ENCODE peak calls at places on chromosomes 13 and 19, in seven cellular contexts. B, U, J, W, S, V and P are unnamed samples.

GRCh38 chr19:45097776-45098520 is 5.0 kb downstream of the PPP1R37 start:
- DNase-seq in U (peak), J (peak), W (no peak), B (peak), S (no peak), V (no peak), P (no peak)

GRCh38 chr19:51570962-51571575 is at the start of gene ZNF175:
- DNase-seq in V (peak), U (peak), S (peak), W (peak), J (peak), B (peak), P (no peak)

GRCh38 chr13:107091386-107091785 is 523.4 kb upstream of the ARGLU1 start:
- DNase-seq in U (no peak), B (no peak), V (no peak), W (no peak), J (peak), S (no peak), P (no peak)

GRCh38 chr13:106310450-106310849 is 225.0 kb downstream of the EFNB2 start:
- DNase-seq in J (no peak), S (no peak), W (no peak), U (no peak), B (no peak), V (no peak), P (no peak)

GRCh38 chr19:1238373-1239303 is 833 bp upstream of the CBARP start:
- DNase-seq in J (no peak), B (no peak), W (no peak), V (no peak), U (no peak), S (no peak), P (no peak)

GRCh38 chr19:16062789-16063188 is 13.5 kb upstream of the TPM4 start:
- DNase-seq in S (no peak), B (no peak), W (no peak), J (no peak), V (no peak), U (peak), P (peak)

GRCh38 chr13:100835695-100836094 is 161.1 kb upstream of the TMTC4 start:
- DNase-seq in S (no peak), J (no peak), W (no peak), U (no peak), V (no peak), B (no peak), P (no peak)

GRCh38 chr13:83563499-83563898 is 318.8 kb downstream of the SLITRK1 start:
- DNase-seq in U (no peak), V (no peak), J (no peak), S (no peak), B (no peak), W (no peak), P (no peak)

GRCh38 chr13:75647126-75647784 is 11.1 kb downstream of the LMO7 start:
- DNase-seq in W (no peak), B (no peak), V (no peak), J (peak), U (no peak), S (no peak), P (no peak)

GRCh38 chr19:5784581-5785147 is at the start of gene PRR22:
- DNase-seq in U (no peak), J (no peak), B (no peak), S (no peak), V (no peak), W (no peak), P (no peak)

GRCh38 chr19:18915639-18916038 is 3.5 kb downstream of the COPE start:
- DNase-seq in B (no peak), J (peak), V (no peak), S (no peak), W (peak), U (peak), P (no peak)

GRCh38 chr13:35858665-35859064 is 272.5 kb downstream of the DCLK1 start:
- DNase-seq in U (no peak), B (no peak), J (no peak), V (no peak), S (no peak), W (no peak), P (no peak)

GRCh38 chr19:16893686-16893990 is 4.8 kb downstream of the F2RL3 start:
- DNase-seq in V (no peak), W (no peak), U (no peak), S (no peak), B (no peak), J (no peak), P (no peak)

GRCh38 chr19:19704836-19705235 is 28.1 kb downstream of the ZNF14 start:
- DNase-seq in V (no peak), U (no peak), J (no peak), W (no peak), B (no peak), S (no peak), P (no peak)

GRCh38 chr19:30288957-30289735 is 83.0 kb upstream of the ZNF536 start:
- DNase-seq in U (no peak), J (peak), B (no peak), S (no peak), V (no peak), W (no peak), P (no peak)

GRCh38 chr19:23957660-23958281 is 43.1 kb downstream of the ZNF726 start:
- DNase-seq in S (no peak), W (no peak), J (peak), U (no peak), B (no peak), V (no peak), P (no peak)

GRCh38 chr13:75636339-75637095 is 387 bp downstream of the LMO7 start:
- DNase-seq in V (no peak), U (peak), W (no peak), S (peak), J (peak), B (peak), P (peak)

GRCh38 chr13:22095794-22096193 is 424.9 kb downstream of the FGF9 start:
- DNase-seq in B (no peak), U (no peak), W (no peak), J (no peak), V (no peak), S (no peak), P (no peak)

GRCh38 chr13:45331123-45331619 is 9.8 kb downstream of the TPT1 start:
- DNase-seq in V (no peak), J (no peak), U (no peak), W (no peak), S (no peak), B (no peak), P (no peak)

GRCh38 chr13:113178070-113178895 is 19.8 kb downstream of the PROZ start:
- DNase-seq in J (peak), U (no peak), S (no peak), B (no peak), V (no peak), W (no peak), P (no peak)

GRCh38 chr19:51093510-51094345 is 11.0 kb upstream of the KLK14 start:
- DNase-seq in S (no peak), V (no peak), J (no peak), W (no peak), U (no peak), B (no peak), P (no peak)

GRCh38 chr13:32036762-32037161 is 5.2 kb downstream of the FRY start:
- DNase-seq in J (no peak), W (no peak), V (no peak), U (peak), S (no peak), B (no peak), P (no peak)

GRCh38 chr19:49073514-49074378 is 1.2 kb upstream of the KCNA7 start:
- DNase-seq in S (no peak), V (no peak), U (no peak), B (no peak), J (no peak), W (no peak), P (no peak)

GRCh38 chr19:48999481-49000325 is 6.0 kb downstream of the RUVBL2 start:
- DNase-seq in B (peak), U (peak), J (peak), S (peak), W (peak), V (no peak), P (peak)

GRCh38 chr13:97002581-97002980 is 8.3 kb upstream of the OXGR1 start:
- DNase-seq in S (no peak), J (no peak), W (no peak), U (no peak), B (no peak), V (no peak), P (no peak)

GRCh38 chr13:31201341-31202024 is 1.7 kb downstream of the B3GLCT start:
- DNase-seq in U (no peak), J (peak), S (no peak), W (no peak), B (no peak), V (no peak), P (no peak)

GRCh38 chr13:78241278-78241919 is 322.8 kb upstream of the EDNRB start:
- DNase-seq in U (peak), J (peak), S (no peak), W (peak), V (no peak), B (no peak), P (no peak)

GRCh38 chr13:82627183-82627582 is 1255.1 kb downstream of the SLITRK1 start:
- DNase-seq in V (no peak), S (no peak), U (no peak), B (no peak), J (no peak), W (no peak), P (no peak)

GRCh38 chr13:77530870-77531269 is 4.6 kb upstream of the SCEL start:
- DNase-seq in V (no peak), U (no peak), J (no peak), W (no peak), B (no peak), S (no peak), P (no peak)

GRCh38 chr13:73216381-73216831 is 157.6 kb downstream of the KLF5 start:
- DNase-seq in V (no peak), J (peak), S (no peak), W (no peak), B (no peak), U (no peak), P (peak)

GRCh38 chr19:40467007-40467565 is 285 bp downstream of the SPTBN4 start:
- DNase-seq in J (no peak), B (no peak), V (no peak), W (no peak), U (no peak), S (no peak), P (no peak)

GRCh38 chr19:51320258-51320657 is 8.8 kb downstream of the IGLON5 start:
- DNase-seq in S (no peak), W (no peak), J (no peak), V (no peak), U (no peak), B (no peak), P (no peak)

GRCh38 chr13:44158741-44159632 is 214.6 kb upstream of the SERP2 start:
- DNase-seq in W (no peak), J (no peak), V (no peak), S (no peak), B (peak), U (no peak), P (no peak)

GRCh38 chr13:45086484-45086883 is 33.8 kb upstream of the GTF2F2 start:
- DNase-seq in S (no peak), B (no peak), V (no peak), J (peak), W (no peak), U (no peak), P (no peak)

GRCh38 chr13:95607363-95607762 is 37.1 kb downstream of the DZIP1 start:
- DNase-seq in S (no peak), W (no peak), V (no peak), J (no peak), B (no peak), U (no peak), P (peak)

GRCh38 chr13:43664700-43665191 is 122.0 kb downstream of the ENOX1 start:
- DNase-seq in S (no peak), W (no peak), J (peak), U (peak), V (no peak), B (no peak), P (no peak)

GRCh38 chr13:45074721-45075120 is 45.6 kb upstream of the GTF2F2 start:
- DNase-seq in W (no peak), U (no peak), J (no peak), B (no peak), V (no peak), S (no peak), P (no peak)

GRCh38 chr19:30739394-30739793 is 367.2 kb downstream of the ZNF536 start:
- DNase-seq in B (no peak), U (no peak), S (no peak), J (peak), W (no peak), V (no peak), P (no peak)

GRCh38 chr13:99628442-99628841 is 127.2 kb downstream of the TM9SF2 start:
- DNase-seq in S (no peak), W (no peak), J (no peak), V (no peak), U (no peak), B (no peak), P (no peak)